ENCODE peak calls at places on chromosomes 3 and 15, in eight cellular contexts. One of them, this sample, is unnamed.

GRCh38 chr3:127669541-127670228 is 3.1 kb upstream of the ABTB1 start:
- DNase-seq in GM12864: no peak
- DNase-seq in mesothelial cell of epicardium: no peak
- DNase-seq in posterior cingulate gyrus: no peak
- DNase-seq in EL: no peak
- DNase-seq in Caco-2: no peak
- DNase-seq in ELR: no peak
- DNase-seq in IMR-90: no peak
- DNase-seq in this sample: no peak

GRCh38 chr3:31240894-31241293 is 291.8 kb upstream of the STT3B start:
- DNase-seq in ELR: no peak
- DNase-seq in IMR-90: no peak
- DNase-seq in mesothelial cell of epicardium: no peak
- DNase-seq in GM12864: no peak
- DNase-seq in Caco-2: no peak
- DNase-seq in EL: no peak
- DNase-seq in posterior cingulate gyrus: no peak
- DNase-seq in this sample: no peak

GRCh38 chr3:64151335-64151871 is 73.9 kb downstream of the PRICKLE2 start:
- DNase-seq in IMR-90: no peak
- DNase-seq in GM12864: no peak
- DNase-seq in ELR: no peak
- DNase-seq in posterior cingulate gyrus: no peak
- DNase-seq in EL: no peak
- DNase-seq in mesothelial cell of epicardium: no peak
- DNase-seq in Caco-2: no peak
- DNase-seq in this sample: no peak

GRCh38 chr3:57007513-57008415 is 52.7 kb upstream of the SPATA12 start:
- DNase-seq in GM12864: no peak
- DNase-seq in mesothelial cell of epicardium: no peak
- DNase-seq in ELR: peak; percentile 83
- DNase-seq in posterior cingulate gyrus: no peak
- DNase-seq in EL: peak; percentile 84
- DNase-seq in Caco-2: no peak
- DNase-seq in IMR-90: peak; percentile 85
- DNase-seq in this sample: no peak

GRCh38 chr3:10277115-10277625 is 15.6 kb downstream of the GHRL start:
- DNase-seq in ELR: no peak
- DNase-seq in mesothelial cell of epicardium: no peak
- DNase-seq in EL: no peak
- DNase-seq in posterior cingulate gyrus: no peak
- DNase-seq in GM12864: no peak
- DNase-seq in IMR-90: no peak
- DNase-seq in Caco-2: no peak
- DNase-seq in this sample: no peak

GRCh38 chr15:91338763-91339162 is 238.7 kb downstream of the SV2B start:
- DNase-seq in GM12864: no peak
- DNase-seq in Caco-2: no peak
- DNase-seq in posterior cingulate gyrus: no peak
- DNase-seq in IMR-90: peak; percentile 40
- DNase-seq in ELR: no peak
- DNase-seq in mesothelial cell of epicardium: peak; percentile 33
- DNase-seq in EL: peak; percentile 3
- DNase-seq in this sample: no peak

GRCh38 chr15:90706394-90707327 is 10.5 kb upstream of the BLM start:
- DNase-seq in Caco-2: no peak
- DNase-seq in IMR-90: no peak
- DNase-seq in mesothelial cell of epicardium: no peak
- DNase-seq in posterior cingulate gyrus: no peak
- DNase-seq in GM12864: no peak
- DNase-seq in ELR: no peak
- DNase-seq in EL: no peak
- DNase-seq in this sample: no peak

GRCh38 chr3:13570391-13571194 is 21.7 kb downstream of the FBLN2 start:
- DNase-seq in Caco-2: no peak
- DNase-seq in ELR: no peak
- DNase-seq in IMR-90: no peak
- DNase-seq in EL: no peak
- DNase-seq in GM12864: no peak
- DNase-seq in posterior cingulate gyrus: no peak
- DNase-seq in mesothelial cell of epicardium: no peak
- DNase-seq in this sample: no peak

GRCh38 chr3:186620213-186621092 is 7.6 kb downstream of the AHSG start:
- DNase-seq in posterior cingulate gyrus: no peak
- DNase-seq in ELR: no peak
- DNase-seq in mesothelial cell of epicardium: no peak
- DNase-seq in Caco-2: no peak
- DNase-seq in GM12864: no peak
- DNase-seq in IMR-90: no peak
- DNase-seq in EL: no peak
- DNase-seq in this sample: no peak

GRCh38 chr15:57216288-57216687 is 160.0 kb upstream of the CGNL1 start:
- DNase-seq in mesothelial cell of epicardium: no peak
- DNase-seq in IMR-90: peak; percentile 94
- DNase-seq in GM12864: no peak
- DNase-seq in EL: peak; percentile 82
- DNase-seq in posterior cingulate gyrus: no peak
- DNase-seq in Caco-2: no peak
- DNase-seq in ELR: peak; percentile 88
- DNase-seq in this sample: no peak

GRCh38 chr3:136074546-136074945 is 109.0 kb downstream of the PPP2R3A start:
- DNase-seq in mesothelial cell of epicardium: no peak
- DNase-seq in Caco-2: no peak
- DNase-seq in IMR-90: peak; percentile 68
- DNase-seq in posterior cingulate gyrus: no peak
- DNase-seq in EL: peak; percentile 42
- DNase-seq in ELR: peak; percentile 66
- DNase-seq in GM12864: no peak
- DNase-seq in this sample: no peak

GRCh38 chr15:100665570-100665969 is 63.2 kb downstream of the ASB7 start:
- DNase-seq in IMR-90: peak; percentile 58
- DNase-seq in mesothelial cell of epicardium: no peak
- DNase-seq in GM12864: no peak
- DNase-seq in ELR: peak; percentile 57
- DNase-seq in posterior cingulate gyrus: no peak
- DNase-seq in EL: peak; percentile 39
- DNase-seq in Caco-2: no peak
- DNase-seq in this sample: no peak

GRCh38 chr3:16807981-16808380 is 76.8 kb upstream of the PLCL2 start:
- DNase-seq in EL: no peak
- DNase-seq in mesothelial cell of epicardium: no peak
- DNase-seq in ELR: no peak
- DNase-seq in posterior cingulate gyrus: no peak
- DNase-seq in Caco-2: no peak
- DNase-seq in GM12864: no peak
- DNase-seq in IMR-90: no peak
- DNase-seq in this sample: no peak

GRCh38 chr3:190076138-190076537 is 44.6 kb downstream of the P3H2 start:
- DNase-seq in ELR: no peak
- DNase-seq in Caco-2: no peak
- DNase-seq in mesothelial cell of epicardium: no peak
- DNase-seq in IMR-90: peak; percentile 21
- DNase-seq in EL: peak; percentile 19
- DNase-seq in GM12864: no peak
- DNase-seq in posterior cingulate gyrus: no peak
- DNase-seq in this sample: no peak

GRCh38 chr3:95151590-95151989 is 1088.7 kb downstream of the NSUN3 start:
- DNase-seq in Caco-2: no peak
- DNase-seq in posterior cingulate gyrus: no peak
- DNase-seq in GM12864: no peak
- DNase-seq in EL: no peak
- DNase-seq in IMR-90: no peak
- DNase-seq in ELR: no peak
- DNase-seq in mesothelial cell of epicardium: no peak
- DNase-seq in this sample: no peak

GRCh38 chr3:7543294-7543693 is 682.4 kb downstream of the GRM7 start:
- DNase-seq in Caco-2: no peak
- DNase-seq in mesothelial cell of epicardium: no peak
- DNase-seq in IMR-90: no peak
- DNase-seq in ELR: no peak
- DNase-seq in posterior cingulate gyrus: no peak
- DNase-seq in GM12864: no peak
- DNase-seq in EL: no peak
- DNase-seq in this sample: no peak

GRCh38 chr3:157122116-157122515 is 37.8 kb downstream of the CCNL1 start:
- DNase-seq in mesothelial cell of epicardium: no peak
- DNase-seq in ELR: peak; percentile 96
- DNase-seq in EL: peak; percentile 86
- DNase-seq in GM12864: no peak
- DNase-seq in posterior cingulate gyrus: no peak
- DNase-seq in Caco-2: no peak
- DNase-seq in IMR-90: peak; percentile 99
- DNase-seq in this sample: no peak

GRCh38 chr15:63476229-63476632 is 28.2 kb upstream of the USP3 start:
- DNase-seq in mesothelial cell of epicardium: no peak
- DNase-seq in ELR: peak; percentile 99
- DNase-seq in posterior cingulate gyrus: no peak
- DNase-seq in GM12864: no peak
- DNase-seq in IMR-90: peak; percentile 100
- DNase-seq in EL: peak; percentile 97
- DNase-seq in Caco-2: no peak
- DNase-seq in this sample: no peak

GRCh38 chr3:10008588-10009344 is 17.5 kb upstream of the FANCD2 start:
- DNase-seq in posterior cingulate gyrus: peak; percentile 81
- DNase-seq in EL: peak; percentile 76
- DNase-seq in GM12864: no peak
- DNase-seq in ELR: peak; percentile 85
- DNase-seq in IMR-90: peak; percentile 68
- DNase-seq in mesothelial cell of epicardium: peak; percentile 65
- DNase-seq in Caco-2: peak; percentile 73
- DNase-seq in this sample: peak; percentile 82

GRCh38 chr3:38985981-38986380 is 65.8 kb downstream of the SCN11A start:
- DNase-seq in Caco-2: no peak
- DNase-seq in GM12864: no peak
- DNase-seq in EL: peak; percentile 30
- DNase-seq in ELR: peak; percentile 32
- DNase-seq in posterior cingulate gyrus: no peak
- DNase-seq in IMR-90: no peak
- DNase-seq in mesothelial cell of epicardium: no peak
- DNase-seq in this sample: no peak

GRCh38 chr3:113802795-113803455 is 35.7 kb upstream of the GRAMD1C start:
- DNase-seq in EL: no peak
- DNase-seq in Caco-2: no peak
- DNase-seq in ELR: no peak
- DNase-seq in IMR-90: no peak
- DNase-seq in mesothelial cell of epicardium: no peak
- DNase-seq in posterior cingulate gyrus: no peak
- DNase-seq in GM12864: no peak
- DNase-seq in this sample: no peak

GRCh38 chr3:9914559-9915251 is 2.2 kb upstream of the IL17RC start:
- DNase-seq in EL: no peak
- DNase-seq in IMR-90: no peak
- DNase-seq in posterior cingulate gyrus: no peak
- DNase-seq in GM12864: no peak
- DNase-seq in mesothelial cell of epicardium: no peak
- DNase-seq in ELR: no peak
- DNase-seq in Caco-2: peak; percentile 76
- DNase-seq in this sample: no peak

GRCh38 chr3:79032686-79033318 is 735.0 kb downstream of the ROBO1 start:
- DNase-seq in IMR-90: peak; percentile 67
- DNase-seq in EL: peak; percentile 68
- DNase-seq in ELR: peak; percentile 72
- DNase-seq in GM12864: no peak
- DNase-seq in Caco-2: no peak
- DNase-seq in mesothelial cell of epicardium: no peak
- DNase-seq in posterior cingulate gyrus: no peak
- DNase-seq in this sample: no peak

GRCh38 chr3:40292637-40293036 is 16.9 kb upstream of the EIF1B start:
- DNase-seq in IMR-90: no peak
- DNase-seq in mesothelial cell of epicardium: no peak
- DNase-seq in Caco-2: no peak
- DNase-seq in EL: no peak
- DNase-seq in ELR: no peak
- DNase-seq in posterior cingulate gyrus: no peak
- DNase-seq in GM12864: no peak
- DNase-seq in this sample: no peak

GRCh38 chr15:41872166-41872747 is 21.6 kb downstream of the SPTBN5 start:
- DNase-seq in mesothelial cell of epicardium: no peak
- DNase-seq in Caco-2: no peak
- DNase-seq in GM12864: no peak
- DNase-seq in IMR-90: no peak
- DNase-seq in EL: no peak
- DNase-seq in ELR: no peak
- DNase-seq in posterior cingulate gyrus: no peak
- DNase-seq in this sample: no peak

GRCh38 chr3:123799544-123800351 is 84.4 kb downstream of the MYLK start:
- DNase-seq in EL: peak; percentile 40
- DNase-seq in mesothelial cell of epicardium: no peak
- DNase-seq in ELR: peak; percentile 60
- DNase-seq in Caco-2: peak; percentile 55
- DNase-seq in IMR-90: peak; percentile 56
- DNase-seq in posterior cingulate gyrus: no peak
- DNase-seq in GM12864: no peak
- DNase-seq in this sample: peak; percentile 56

GRCh38 chr15:63492541-63493077 is 11.8 kb upstream of the USP3 start:
- DNase-seq in mesothelial cell of epicardium: no peak
- DNase-seq in Caco-2: no peak
- DNase-seq in posterior cingulate gyrus: no peak
- DNase-seq in ELR: peak; percentile 70
- DNase-seq in EL: peak; percentile 67
- DNase-seq in GM12864: no peak
- DNase-seq in IMR-90: peak; percentile 87
- DNase-seq in this sample: no peak

GRCh38 chr3:2770451-2770850 is 339.7 kb downstream of the IL5RA start:
- DNase-seq in Caco-2: peak; percentile 42
- DNase-seq in IMR-90: no peak
- DNase-seq in GM12864: no peak
- DNase-seq in EL: no peak
- DNase-seq in posterior cingulate gyrus: no peak
- DNase-seq in mesothelial cell of epicardium: no peak
- DNase-seq in ELR: no peak
- DNase-seq in this sample: peak; percentile 34

GRCh38 chr15:29822100-29822684 is at the start of gene TJP1:
- DNase-seq in mesothelial cell of epicardium: peak; percentile 80
- DNase-seq in posterior cingulate gyrus: peak; percentile 55
- DNase-seq in ELR: peak; percentile 82
- DNase-seq in Caco-2: peak; percentile 82
- DNase-seq in IMR-90: peak; percentile 74
- DNase-seq in GM12864: no peak
- DNase-seq in EL: peak; percentile 79
- DNase-seq in this sample: peak; percentile 43

GRCh38 chr3:38138347-38139190 is at the start of gene MYD88:
- DNase-seq in posterior cingulate gyrus: peak; percentile 36
- DNase-seq in Caco-2: peak; percentile 64
- DNase-seq in EL: peak; percentile 72
- DNase-seq in IMR-90: peak; percentile 51
- DNase-seq in GM12864: no peak
- DNase-seq in mesothelial cell of epicardium: no peak
- DNase-seq in ELR: peak; percentile 75
- DNase-seq in this sample: peak; percentile 51

GRCh38 chr15:56733131-56734012 is at the start of gene ZNF280D:
- DNase-seq in Caco-2: peak; percentile 89
- DNase-seq in EL: peak; percentile 88
- DNase-seq in ELR: peak; percentile 86
- DNase-seq in mesothelial cell of epicardium: peak; percentile 34
- DNase-seq in posterior cingulate gyrus: peak; percentile 83
- DNase-seq in IMR-90: peak; percentile 85
- DNase-seq in GM12864: peak; percentile 57
- DNase-seq in this sample: peak; percentile 46

GRCh38 chr3:16456784-16457415 is 56.6 kb downstream of the RFTN1 start:
- DNase-seq in posterior cingulate gyrus: no peak
- DNase-seq in GM12864: no peak
- DNase-seq in IMR-90: peak; percentile 93
- DNase-seq in mesothelial cell of epicardium: no peak
- DNase-seq in ELR: no peak
- DNase-seq in EL: peak; percentile 25
- DNase-seq in Caco-2: no peak
- DNase-seq in this sample: no peak

GRCh38 chr3:31841515-31841914 is 139.5 kb downstream of the OSBPL10 start:
- DNase-seq in ELR: no peak
- DNase-seq in IMR-90: no peak
- DNase-seq in GM12864: no peak
- DNase-seq in mesothelial cell of epicardium: no peak
- DNase-seq in Caco-2: no peak
- DNase-seq in posterior cingulate gyrus: no peak
- DNase-seq in EL: no peak
- DNase-seq in this sample: no peak

GRCh38 chr15:90560229-90560771 is 30.6 kb downstream of the CRTC3 start:
- DNase-seq in Caco-2: no peak
- DNase-seq in EL: peak; percentile 98
- DNase-seq in IMR-90: peak; percentile 96
- DNase-seq in ELR: peak; percentile 90
- DNase-seq in mesothelial cell of epicardium: no peak
- DNase-seq in GM12864: no peak
- DNase-seq in posterior cingulate gyrus: no peak
- DNase-seq in this sample: no peak

This sample was measured in HuH-7.5.